ENCODE peak calls at places on chromosomes 1 and 21, in five cellular contexts. One of them, this sample, is unnamed.

GRCh38 chr1:179023946-179024345 is 1.7 kb upstream of the FAM20B start:
- DNase-seq in mammary epithelial cell: no peak
- DNase-seq in PC-9: no peak
- DNase-seq in mucosa of descending colon: no peak
- DNase-seq in heart right ventricle: no peak
- DNase-seq in this sample: no peak

GRCh38 chr1:201741763-201742342 is 87.1 kb upstream of the IPO9 start:
- DNase-seq in mammary epithelial cell: peak; percentile 74
- DNase-seq in PC-9: peak; percentile 62
- DNase-seq in mucosa of descending colon: no peak
- DNase-seq in heart right ventricle: no peak
- DNase-seq in this sample: no peak

GRCh38 chr1:65979145-65979544 is 186.4 kb downstream of the PDE4B start:
- DNase-seq in mammary epithelial cell: peak; percentile 45
- DNase-seq in PC-9: no peak
- DNase-seq in mucosa of descending colon: no peak
- DNase-seq in heart right ventricle: no peak
- DNase-seq in this sample: no peak

GRCh38 chr1:67431869-67432578 is 1.8 kb upstream of the SERBP1 start:
- DNase-seq in mammary epithelial cell: no peak
- DNase-seq in PC-9: peak; percentile 4
- DNase-seq in mucosa of descending colon: no peak
- DNase-seq in heart right ventricle: no peak
- DNase-seq in this sample: no peak

GRCh38 chr1:59947047-59947938 is 20.7 kb upstream of the CYP2J2 start:
- DNase-seq in mammary epithelial cell: peak; percentile 45
- DNase-seq in PC-9: peak; percentile 53
- DNase-seq in mucosa of descending colon: peak; percentile 69
- DNase-seq in heart right ventricle: no peak
- DNase-seq in this sample: peak; percentile 9

GRCh38 chr21:42556960-42557359 is 43.3 kb downstream of the SLC37A1 start:
- DNase-seq in mammary epithelial cell: no peak
- DNase-seq in PC-9: no peak
- DNase-seq in mucosa of descending colon: no peak
- DNase-seq in heart right ventricle: no peak
- DNase-seq in this sample: no peak

GRCh38 chr21:45990741-45991605 is 9.4 kb downstream of the COL6A1 start:
- DNase-seq in mammary epithelial cell: no peak
- DNase-seq in PC-9: no peak
- DNase-seq in mucosa of descending colon: no peak
- DNase-seq in heart right ventricle: peak; percentile 13
- DNase-seq in this sample: no peak

GRCh38 chr1:63073530-63074306 is 248.6 kb upstream of the FOXD3 start:
- DNase-seq in mammary epithelial cell: no peak
- DNase-seq in PC-9: no peak
- DNase-seq in mucosa of descending colon: no peak
- DNase-seq in heart right ventricle: no peak
- DNase-seq in this sample: no peak

GRCh38 chr1:226108935-226109828 is 46.7 kb downstream of the H3-3A start:
- DNase-seq in mammary epithelial cell: peak; percentile 32
- DNase-seq in PC-9: no peak
- DNase-seq in mucosa of descending colon: no peak
- DNase-seq in heart right ventricle: peak; percentile 29
- DNase-seq in this sample: no peak

GRCh38 chr21:42109473-42109872 is 38.4 kb downstream of the UMODL1 start:
- DNase-seq in mammary epithelial cell: no peak
- DNase-seq in PC-9: no peak
- DNase-seq in mucosa of descending colon: no peak
- DNase-seq in heart right ventricle: no peak
- DNase-seq in this sample: no peak

GRCh38 chr1:217088521-217089221 is 365.4 kb upstream of the ESRRG start:
- DNase-seq in mammary epithelial cell: no peak
- DNase-seq in PC-9: no peak
- DNase-seq in mucosa of descending colon: no peak
- DNase-seq in heart right ventricle: no peak
- DNase-seq in this sample: no peak

GRCh38 chr1:59017501-59018231 is 233.8 kb upstream of the JUN start:
- DNase-seq in mammary epithelial cell: peak; percentile 28
- DNase-seq in PC-9: no peak
- DNase-seq in mucosa of descending colon: no peak
- DNase-seq in heart right ventricle: no peak
- DNase-seq in this sample: no peak

GRCh38 chr1:11400567-11400966 is 78.4 kb upstream of the DISP3 start:
- DNase-seq in mammary epithelial cell: no peak
- DNase-seq in PC-9: no peak
- DNase-seq in mucosa of descending colon: no peak
- DNase-seq in heart right ventricle: no peak
- DNase-seq in this sample: no peak

GRCh38 chr1:64934115-64934880 is 32.1 kb downstream of the JAK1 start:
- DNase-seq in mammary epithelial cell: peak; percentile 55
- DNase-seq in PC-9: no peak
- DNase-seq in mucosa of descending colon: no peak
- DNase-seq in heart right ventricle: no peak
- DNase-seq in this sample: no peak

GRCh38 chr1:119327066-119327435 is 41.5 kb upstream of the HAO2 start:
- DNase-seq in mammary epithelial cell: no peak
- DNase-seq in PC-9: no peak
- DNase-seq in mucosa of descending colon: peak; percentile 5
- DNase-seq in heart right ventricle: no peak
- DNase-seq in this sample: no peak

GRCh38 chr1:97038410-97038809 is 316.8 kb downstream of the PTBP2 start:
- DNase-seq in mammary epithelial cell: peak; percentile 64
- DNase-seq in PC-9: no peak
- DNase-seq in mucosa of descending colon: no peak
- DNase-seq in heart right ventricle: no peak
- DNase-seq in this sample: no peak

GRCh38 chr1:228361314-228362140 is 45.1 kb downstream of the TRIM11 start:
- DNase-seq in mammary epithelial cell: no peak
- DNase-seq in PC-9: no peak
- DNase-seq in mucosa of descending colon: no peak
- DNase-seq in heart right ventricle: peak; percentile 38
- DNase-seq in this sample: no peak

GRCh38 chr21:46424062-46424591 is 34.6 kb upstream of the DIP2A start:
- DNase-seq in mammary epithelial cell: no peak
- DNase-seq in PC-9: no peak
- DNase-seq in mucosa of descending colon: no peak
- DNase-seq in heart right ventricle: no peak
- DNase-seq in this sample: no peak

GRCh38 chr1:24501371-24502167 is 1.1 kb upstream of the RCAN3 start:
- DNase-seq in mammary epithelial cell: peak; percentile 33
- DNase-seq in PC-9: no peak
- DNase-seq in mucosa of descending colon: peak; percentile 63
- DNase-seq in heart right ventricle: no peak
- DNase-seq in this sample: no peak

GRCh38 chr1:55882931-55883330 is 667.8 kb upstream of the USP24 start:
- DNase-seq in mammary epithelial cell: no peak
- DNase-seq in PC-9: no peak
- DNase-seq in mucosa of descending colon: no peak
- DNase-seq in heart right ventricle: no peak
- DNase-seq in this sample: no peak

GRCh38 chr1:44636711-44637589 is 37.3 kb downstream of the TMEM53 start:
- DNase-seq in mammary epithelial cell: peak; percentile 42
- DNase-seq in PC-9: no peak
- DNase-seq in mucosa of descending colon: no peak
- DNase-seq in heart right ventricle: no peak
- DNase-seq in this sample: no peak

GRCh38 chr1:109161836-109162606 is 48.1 kb downstream of the ELAPOR1 start:
- DNase-seq in mammary epithelial cell: peak; percentile 84
- DNase-seq in PC-9: peak; percentile 52
- DNase-seq in mucosa of descending colon: no peak
- DNase-seq in heart right ventricle: peak; percentile 34
- DNase-seq in this sample: peak; percentile 87

GRCh38 chr1:156959414-156959813 is 39.0 kb downstream of the LRRC71 start:
- DNase-seq in mammary epithelial cell: no peak
- DNase-seq in PC-9: peak; percentile 10
- DNase-seq in mucosa of descending colon: no peak
- DNase-seq in heart right ventricle: no peak
- DNase-seq in this sample: peak; percentile 47

GRCh38 chr1:238892612-238893011 is 493.8 kb upstream of the CHRM3 start:
- DNase-seq in mammary epithelial cell: peak; percentile 96
- DNase-seq in PC-9: no peak
- DNase-seq in mucosa of descending colon: no peak
- DNase-seq in heart right ventricle: no peak
- DNase-seq in this sample: no peak

GRCh38 chr1:74160045-74160444 is 37.9 kb downstream of the LRRIQ3 start:
- DNase-seq in mammary epithelial cell: peak; percentile 86
- DNase-seq in PC-9: no peak
- DNase-seq in mucosa of descending colon: no peak
- DNase-seq in heart right ventricle: no peak
- DNase-seq in this sample: no peak

GRCh38 chr1:35361638-35362037 is 93.1 kb downstream of the ZMYM4 start:
- DNase-seq in mammary epithelial cell: no peak
- DNase-seq in PC-9: no peak
- DNase-seq in mucosa of descending colon: no peak
- DNase-seq in heart right ventricle: no peak
- DNase-seq in this sample: no peak

GRCh38 chr1:112879834-112880233 is 76.2 kb downstream of the SLC16A1 start:
- DNase-seq in mammary epithelial cell: no peak
- DNase-seq in PC-9: no peak
- DNase-seq in mucosa of descending colon: no peak
- DNase-seq in heart right ventricle: no peak
- DNase-seq in this sample: no peak

GRCh38 chr1:112877741-112878140 is 78.3 kb downstream of the SLC16A1 start:
- DNase-seq in mammary epithelial cell: no peak
- DNase-seq in PC-9: no peak
- DNase-seq in mucosa of descending colon: no peak
- DNase-seq in heart right ventricle: no peak
- DNase-seq in this sample: no peak

GRCh38 chr1:112876315-112876714 is 79.7 kb downstream of the SLC16A1 start:
- DNase-seq in mammary epithelial cell: no peak
- DNase-seq in PC-9: no peak
- DNase-seq in mucosa of descending colon: no peak
- DNase-seq in heart right ventricle: no peak
- DNase-seq in this sample: no peak

GRCh38 chr1:112881742-112882127 is 74.3 kb downstream of the SLC16A1 start:
- DNase-seq in mammary epithelial cell: no peak
- DNase-seq in PC-9: no peak
- DNase-seq in mucosa of descending colon: peak; percentile 56
- DNase-seq in heart right ventricle: no peak
- DNase-seq in this sample: no peak

DNA sequence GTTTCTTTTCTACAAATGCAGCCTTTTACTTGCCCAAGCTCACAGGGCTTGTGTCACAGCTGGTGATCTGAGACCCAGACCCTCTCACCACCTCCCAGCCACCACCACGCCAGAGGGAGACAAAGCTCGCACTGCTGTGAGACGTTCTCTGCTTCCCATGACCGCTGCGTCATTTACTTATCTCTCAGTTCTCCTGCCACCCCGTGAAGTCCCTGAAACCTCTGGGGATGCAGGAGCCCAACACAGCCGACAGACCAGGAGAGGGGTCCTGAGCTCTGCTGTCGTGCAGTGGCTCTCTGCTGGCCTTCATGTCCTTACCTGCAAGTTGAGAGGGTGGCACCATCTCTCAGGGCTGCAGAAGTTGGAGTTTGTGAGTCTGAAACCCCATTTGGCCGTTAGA is 77.7 kb downstream of the SLC16A1 start:
- DNase-seq in mammary epithelial cell: no peak
- DNase-seq in PC-9: no peak
- DNase-seq in mucosa of descending colon: no peak
- DNase-seq in heart right ventricle: no peak
- DNase-seq in this sample: no peak
- TF ChIP-seq CTCF in mammary epithelial cell: no peak
- TF ChIP-seq CTCF in PC-9: no peak
- TF ChIP-seq CTCF in mucosa of descending colon: no peak
- TF ChIP-seq CTCF in heart right ventricle: no peak
- TF ChIP-seq CTCF in this sample: no peak

DNA sequence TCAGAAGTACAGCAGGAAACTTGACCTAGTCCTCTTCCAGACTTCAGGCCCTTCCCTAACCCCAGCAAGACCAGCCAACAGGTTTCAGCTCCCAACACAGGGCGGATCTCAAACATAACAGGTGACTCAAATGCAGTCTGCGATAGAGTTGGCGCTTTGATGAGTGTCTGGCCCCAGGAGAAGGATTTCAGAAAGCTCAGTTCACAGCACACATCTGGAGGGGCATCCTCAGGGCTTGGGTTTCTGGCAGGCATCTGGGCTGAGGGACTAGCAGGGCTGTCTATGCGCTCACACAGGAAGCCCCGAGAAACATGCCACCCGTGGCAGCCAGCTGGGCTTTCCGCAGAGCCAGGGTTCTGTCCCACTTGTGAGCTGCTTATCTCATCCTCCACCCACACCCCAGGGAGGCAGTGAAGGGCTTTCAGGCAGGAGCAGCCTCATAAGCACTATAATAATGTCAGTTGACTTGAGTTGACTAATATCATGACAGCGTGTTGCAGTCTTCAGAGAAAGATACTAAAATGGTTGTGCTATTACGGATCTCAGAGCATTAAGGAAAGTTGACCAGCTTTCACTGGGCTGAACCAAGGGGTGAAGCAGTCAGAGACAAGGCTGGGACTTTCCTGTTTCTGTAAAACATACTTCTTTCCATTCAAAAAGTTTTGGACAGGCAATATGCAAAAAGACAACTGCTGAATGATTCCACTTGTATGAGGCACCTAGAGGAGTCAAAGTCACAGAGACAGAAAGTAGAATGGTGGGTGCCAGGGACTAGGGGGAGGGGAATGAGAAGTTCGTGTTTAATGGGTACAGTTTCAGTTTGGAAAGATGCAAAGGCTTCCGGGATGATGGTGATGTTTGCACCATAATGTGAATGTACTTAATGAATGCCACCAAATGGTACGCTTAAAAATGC is 233.0 kb upstream of the IRF2BP2 start:
- DNase-seq in mammary epithelial cell: no peak
- DNase-seq in PC-9: no peak
- DNase-seq in mucosa of descending colon: no peak
- DNase-seq in heart right ventricle: peak; percentile 66
- DNase-seq in this sample: no peak
- H3K4me3 ChIP-seq in mammary epithelial cell: no peak overlapping the region
- H3K4me3 ChIP-seq in PC-9: no peak overlapping the region
- H3K4me3 ChIP-seq in mucosa of descending colon: no peak overlapping the region
- H3K4me3 ChIP-seq in heart right ventricle: no peak overlapping the region
- H3K4me3 ChIP-seq in this sample: no peak overlapping the region

GRCh38 chr1:18705811-18706210 is 75.2 kb downstream of the PAX7 start:
- DNase-seq in mammary epithelial cell: no peak
- DNase-seq in PC-9: no peak
- DNase-seq in mucosa of descending colon: no peak
- DNase-seq in heart right ventricle: no peak
- DNase-seq in this sample: no peak
- TF ChIP-seq CTCF in mammary epithelial cell: no peak
- TF ChIP-seq CTCF in PC-9: no peak
- TF ChIP-seq CTCF in mucosa of descending colon: no peak
- TF ChIP-seq CTCF in heart right ventricle: no peak
- TF ChIP-seq CTCF in this sample: no peak

DNA sequence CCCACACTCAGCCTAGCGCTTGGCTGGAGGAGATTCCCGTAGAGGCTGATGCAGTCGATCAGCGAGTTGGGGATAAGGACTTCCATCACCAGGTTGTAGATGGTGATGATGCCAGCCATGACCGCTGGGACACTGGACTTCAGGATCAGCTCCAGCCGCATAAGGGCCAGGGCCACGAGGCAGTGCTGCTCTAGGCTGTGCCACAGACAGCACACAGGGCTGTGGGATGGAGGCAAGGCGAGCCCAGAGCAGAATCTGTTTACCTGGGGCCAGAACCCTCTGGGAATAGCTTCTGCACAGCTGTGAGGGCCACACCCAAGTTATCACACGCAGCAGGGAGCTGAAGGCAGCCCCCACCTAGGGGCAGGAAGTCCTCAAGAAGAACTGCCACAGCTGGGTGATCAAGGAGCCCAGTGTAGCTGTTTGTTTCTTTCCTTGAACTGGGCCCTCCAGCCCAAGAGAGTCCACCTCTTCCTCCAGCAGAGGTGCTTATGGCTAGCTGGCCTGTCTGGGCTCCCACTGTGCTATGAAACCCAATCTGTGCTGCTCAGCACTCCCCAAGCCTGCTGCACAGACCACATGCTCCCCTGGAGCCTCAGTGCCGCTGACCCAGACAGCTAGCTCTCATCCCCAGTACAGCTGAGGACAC is 6.2 kb downstream of the SLC2A1 start:
- DNase-seq in mammary epithelial cell: no peak
- DNase-seq in PC-9: no peak
- DNase-seq in mucosa of descending colon: no peak
- DNase-seq in heart right ventricle: no peak
- DNase-seq in this sample: no peak
- H3K4me3 ChIP-seq in mammary epithelial cell: no peak overlapping the region
- H3K4me3 ChIP-seq in PC-9: no peak overlapping the region
- H3K4me3 ChIP-seq in mucosa of descending colon: no peak overlapping the region
- H3K4me3 ChIP-seq in heart right ventricle: no peak overlapping the region
- H3K4me3 ChIP-seq in this sample: no peak overlapping the region